ENCODE peak calls at places on chromosomes 5 and 9, in five cellular contexts. One of them, this sample, is unnamed.

GRCh38 chr5:96256795-96257470 is 176.1 kb downstream of the PCSK1 start:
- DNase-seq in stimulated activated CD8-positive, alpha-beta memory T cell treated with anti-CD3 and anti-CD28 coated beads, Interleukin-4, amount 100 ng/mL, for 1 hour: no peak
- DNase-seq in RWPE1: no peak
- DNase-seq in globus pallidus: peak
- DNase-seq in activated naive CD8-positive, alpha-beta T cell treated with anti-CD3 and anti-CD28 coated beads for 36 hours: no peak
- DNase-seq in this sample: no peak

GRCh38 chr5:95822038-95822407 is 503 bp downstream of the GLRX start:
- DNase-seq in stimulated activated CD8-positive, alpha-beta memory T cell treated with anti-CD3 and anti-CD28 coated beads, Interleukin-4, amount 100 ng/mL, for 1 hour: no peak
- DNase-seq in RWPE1: peak
- DNase-seq in globus pallidus: peak
- DNase-seq in activated naive CD8-positive, alpha-beta T cell treated with anti-CD3 and anti-CD28 coated beads for 36 hours: no peak
- DNase-seq in this sample: no peak

GRCh38 chr9:87667164-87667738 is 58.7 kb upstream of the CTSL start:
- DNase-seq in stimulated activated CD8-positive, alpha-beta memory T cell treated with anti-CD3 and anti-CD28 coated beads, Interleukin-4, amount 100 ng/mL, for 1 hour: no peak
- DNase-seq in RWPE1: no peak
- DNase-seq in globus pallidus: no peak
- DNase-seq in activated naive CD8-positive, alpha-beta T cell treated with anti-CD3 and anti-CD28 coated beads for 36 hours: no peak
- DNase-seq in this sample: no peak

GRCh38 chr9:18799420-18799819 is 233.6 kb downstream of the SAXO1 start:
- DNase-seq in stimulated activated CD8-positive, alpha-beta memory T cell treated with anti-CD3 and anti-CD28 coated beads, Interleukin-4, amount 100 ng/mL, for 1 hour: no peak
- DNase-seq in RWPE1: no peak
- DNase-seq in globus pallidus: no peak
- DNase-seq in activated naive CD8-positive, alpha-beta T cell treated with anti-CD3 and anti-CD28 coated beads for 36 hours: no peak
- DNase-seq in this sample: no peak

GRCh38 chr9:114551750-114552685 is 35.6 kb upstream of the ATP6V1G1 start:
- DNase-seq in stimulated activated CD8-positive, alpha-beta memory T cell treated with anti-CD3 and anti-CD28 coated beads, Interleukin-4, amount 100 ng/mL, for 1 hour: no peak
- DNase-seq in RWPE1: peak
- DNase-seq in globus pallidus: no peak
- DNase-seq in activated naive CD8-positive, alpha-beta T cell treated with anti-CD3 and anti-CD28 coated beads for 36 hours: no peak
- DNase-seq in this sample: no peak

GRCh38 chr9:119951591-119951990 is 582.4 kb upstream of the BRINP1 start:
- DNase-seq in stimulated activated CD8-positive, alpha-beta memory T cell treated with anti-CD3 and anti-CD28 coated beads, Interleukin-4, amount 100 ng/mL, for 1 hour: no peak
- DNase-seq in RWPE1: no peak
- DNase-seq in globus pallidus: no peak
- DNase-seq in activated naive CD8-positive, alpha-beta T cell treated with anti-CD3 and anti-CD28 coated beads for 36 hours: no peak
- DNase-seq in this sample: no peak

GRCh38 chr9:113617550-113617949 is 154.0 kb downstream of the RGS3 start:
- DNase-seq in stimulated activated CD8-positive, alpha-beta memory T cell treated with anti-CD3 and anti-CD28 coated beads, Interleukin-4, amount 100 ng/mL, for 1 hour: no peak
- DNase-seq in RWPE1: no peak
- DNase-seq in globus pallidus: no peak
- DNase-seq in activated naive CD8-positive, alpha-beta T cell treated with anti-CD3 and anti-CD28 coated beads for 36 hours: no peak
- DNase-seq in this sample: no peak

GRCh38 chr5:78908173-78908901 is 76.8 kb downstream of the ARSB start:
- DNase-seq in stimulated activated CD8-positive, alpha-beta memory T cell treated with anti-CD3 and anti-CD28 coated beads, Interleukin-4, amount 100 ng/mL, for 1 hour: no peak
- DNase-seq in RWPE1: no peak
- DNase-seq in globus pallidus: peak
- DNase-seq in activated naive CD8-positive, alpha-beta T cell treated with anti-CD3 and anti-CD28 coated beads for 36 hours: no peak
- DNase-seq in this sample: no peak

GRCh38 chr9:92642041-92642451 is 27.9 kb downstream of the IPPK start:
- DNase-seq in stimulated activated CD8-positive, alpha-beta memory T cell treated with anti-CD3 and anti-CD28 coated beads, Interleukin-4, amount 100 ng/mL, for 1 hour: no peak
- DNase-seq in RWPE1: no peak
- DNase-seq in globus pallidus: no peak
- DNase-seq in activated naive CD8-positive, alpha-beta T cell treated with anti-CD3 and anti-CD28 coated beads for 36 hours: no peak
- DNase-seq in this sample: no peak

GRCh38 chr5:31027726-31028125 is 165.8 kb upstream of the CDH6 start:
- DNase-seq in stimulated activated CD8-positive, alpha-beta memory T cell treated with anti-CD3 and anti-CD28 coated beads, Interleukin-4, amount 100 ng/mL, for 1 hour: no peak
- DNase-seq in RWPE1: no peak
- DNase-seq in globus pallidus: no peak
- DNase-seq in activated naive CD8-positive, alpha-beta T cell treated with anti-CD3 and anti-CD28 coated beads for 36 hours: no peak
- DNase-seq in this sample: no peak

GRCh38 chr9:70480405-70480980 is 66.0 kb upstream of the KLF9 start:
- DNase-seq in stimulated activated CD8-positive, alpha-beta memory T cell treated with anti-CD3 and anti-CD28 coated beads, Interleukin-4, amount 100 ng/mL, for 1 hour: no peak
- DNase-seq in RWPE1: no peak
- DNase-seq in globus pallidus: peak
- DNase-seq in activated naive CD8-positive, alpha-beta T cell treated with anti-CD3 and anti-CD28 coated beads for 36 hours: no peak
- DNase-seq in this sample: no peak

GRCh38 chr5:120677481-120677880 is 213.4 kb downstream of the PRR16 start:
- DNase-seq in stimulated activated CD8-positive, alpha-beta memory T cell treated with anti-CD3 and anti-CD28 coated beads, Interleukin-4, amount 100 ng/mL, for 1 hour: no peak
- DNase-seq in RWPE1: no peak
- DNase-seq in globus pallidus: no peak
- DNase-seq in activated naive CD8-positive, alpha-beta T cell treated with anti-CD3 and anti-CD28 coated beads for 36 hours: no peak
- DNase-seq in this sample: no peak

GRCh38 chr5:40447438-40447837 is 232.3 kb upstream of the PTGER4 start:
- DNase-seq in stimulated activated CD8-positive, alpha-beta memory T cell treated with anti-CD3 and anti-CD28 coated beads, Interleukin-4, amount 100 ng/mL, for 1 hour: no peak
- DNase-seq in RWPE1: no peak
- DNase-seq in globus pallidus: no peak
- DNase-seq in activated naive CD8-positive, alpha-beta T cell treated with anti-CD3 and anti-CD28 coated beads for 36 hours: no peak
- DNase-seq in this sample: no peak

GRCh38 chr5:35745666-35746065 is 111.0 kb upstream of the IL7R start:
- DNase-seq in stimulated activated CD8-positive, alpha-beta memory T cell treated with anti-CD3 and anti-CD28 coated beads, Interleukin-4, amount 100 ng/mL, for 1 hour: no peak
- DNase-seq in RWPE1: no peak
- DNase-seq in globus pallidus: no peak
- DNase-seq in activated naive CD8-positive, alpha-beta T cell treated with anti-CD3 and anti-CD28 coated beads for 36 hours: no peak
- DNase-seq in this sample: no peak

GRCh38 chr5:153880094-153880493 is 158.6 kb downstream of the FAM114A2 start:
- DNase-seq in stimulated activated CD8-positive, alpha-beta memory T cell treated with anti-CD3 and anti-CD28 coated beads, Interleukin-4, amount 100 ng/mL, for 1 hour: no peak
- DNase-seq in RWPE1: no peak
- DNase-seq in globus pallidus: no peak
- DNase-seq in activated naive CD8-positive, alpha-beta T cell treated with anti-CD3 and anti-CD28 coated beads for 36 hours: no peak
- DNase-seq in this sample: no peak

GRCh38 chr9:97557606-97558095 is 56.2 kb downstream of the TMOD1 start:
- DNase-seq in stimulated activated CD8-positive, alpha-beta memory T cell treated with anti-CD3 and anti-CD28 coated beads, Interleukin-4, amount 100 ng/mL, for 1 hour: no peak
- DNase-seq in RWPE1: no peak
- DNase-seq in globus pallidus: peak
- DNase-seq in activated naive CD8-positive, alpha-beta T cell treated with anti-CD3 and anti-CD28 coated beads for 36 hours: no peak
- DNase-seq in this sample: no peak